ENCODE peak calls at places on chromosomes 11 and 22, in nine cellular contexts. O is thoracic aorta, V is HCT116, J is SK-N-MC, R is heart right ventricle, M is colonic mucosa, Z is esophagus muscularis mucosa, A is dorsolateral prefrontal cortex, B is foreskin keratinocyte. D is an unnamed sample.

GRCh38 chr22:31818481-31819392 is 64.9 kb downstream of the DEPDC5 start:
- DNase-seq in M (no peak), B (no peak), V (no peak), A (no peak), J (no peak), Z (no peak), O (no peak), R (no peak), D (no peak)

GRCh38 chr11:72411623-72412532 is 22.5 kb downstream of the CLPB start:
- DNase-seq in Z (no peak), A (no peak), B (no peak), O (no peak), M (no peak), V (no peak), J (no peak), R (no peak), D (no peak)

GRCh38 chr11:66956689-66957290 is 1.4 kb downstream of the PC start:
- DNase-seq in M (no peak), R (no peak), O (no peak), V (no peak), A (peak; percentile 62), J (no peak), B (peak; percentile 15), Z (no peak), D (peak; percentile 39)

GRCh38 chr11:112599265-112599664 is 338.6 kb upstream of the PLET1 start:
- DNase-seq in O (no peak), B (no peak), R (no peak), Z (no peak), V (no peak), J (no peak), A (no peak), M (no peak), D (no peak)

GRCh38 chr11:30789270-30789669 is 203.1 kb upstream of the MPPED2 start:
- DNase-seq in A (no peak), R (no peak), M (no peak), V (no peak), O (no peak), Z (no peak), B (no peak), J (no peak), D (peak; percentile 5)

GRCh38 chr22:50399751-50400331 is 56.7 kb downstream of the PPP6R2 start:
- DNase-seq in M (peak; percentile 41), B (no peak), V (peak; percentile 3), J (no peak), Z (no peak), O (no peak), R (peak; percentile 23), A (peak; percentile 45), D (no peak)

GRCh38 chr11:8768625-8769333 is 86.2 kb downstream of the RPL27A start:
- DNase-seq in Z (no peak), R (peak; percentile 74), M (no peak), B (no peak), A (no peak), V (peak; percentile 72), J (no peak), O (peak; percentile 62), D (no peak)

GRCh38 chr11:66694056-66694410 is 16.3 kb upstream of the RBM4B start:
- DNase-seq in R (no peak), A (no peak), M (no peak), J (no peak), O (no peak), V (no peak), B (no peak), Z (no peak), D (no peak)

GRCh38 chr11:1107316-1108245 is 32.9 kb downstream of the MUC2 start:
- DNase-seq in J (no peak), M (no peak), Z (no peak), A (no peak), O (no peak), R (no peak), B (no peak), V (no peak), D (no peak)

GRCh38 chr22:46721716-46722115 is 16.3 kb downstream of the CERK start:
- DNase-seq in M (no peak), J (no peak), O (no peak), R (no peak), Z (no peak), B (no peak), A (no peak), V (no peak), D (no peak)

GRCh38 chr11:125593113-125593761 is 585 bp downstream of the STT3A start:
- DNase-seq in B (no peak), A (no peak), V (peak; percentile 16), M (peak; percentile 32), R (no peak), J (no peak), Z (no peak), O (no peak), D (no peak)

GRCh38 chr11:4672470-4672869 is 25.2 kb downstream of the OR51E2 start:
- DNase-seq in A (no peak), B (no peak), O (no peak), Z (no peak), V (no peak), R (no peak), M (no peak), J (no peak), D (no peak)

GRCh38 chr11:28834877-28835276 is 726.7 kb downstream of the METTL15 start:
- DNase-seq in O (no peak), R (no peak), J (no peak), B (peak; percentile 66), A (no peak), M (no peak), V (no peak), Z (no peak), D (no peak)
- H3K27ac ChIP-seq in O (no peak overlapping the region), R (no peak overlapping the region), J (no peak overlapping the region), B (no peak overlapping the region), A (no peak overlapping the region), M (no peak overlapping the region), V (no peak overlapping the region), Z (no peak overlapping the region), D (peak overlapping the region; percentile 96)

DNA sequence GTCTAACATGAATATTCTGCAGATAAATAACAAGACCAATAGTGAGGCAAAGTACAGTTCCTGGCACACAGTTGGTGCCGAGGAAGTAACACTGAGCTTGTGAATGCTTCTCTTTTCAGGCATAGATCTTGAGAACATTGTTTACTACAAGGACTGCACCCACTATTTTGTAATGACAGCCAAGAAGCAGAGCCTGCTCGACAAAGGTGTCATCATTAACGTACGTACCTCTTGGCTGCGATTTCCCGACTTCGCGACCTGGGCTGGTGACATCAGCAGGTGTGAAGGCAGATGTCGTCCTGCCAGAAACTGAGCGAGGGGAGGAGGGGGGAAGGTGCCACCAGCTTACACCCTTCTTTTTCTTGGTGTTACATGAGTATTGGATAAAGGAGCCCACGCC is 105.7 kb downstream of the MICAL2 start:
- DNase-seq in M (no peak), V (no peak), J (no peak), R (no peak), O (no peak), Z (no peak), A (no peak), B (no peak), D (no peak)
- H3K27ac ChIP-seq in M (no peak overlapping the region), V (no peak overlapping the region), J (no peak overlapping the region), R (no peak overlapping the region), O (peak overlapping the region; percentile 95), Z (peak overlapping the region; percentile 69), A (no peak overlapping the region), B (no peak overlapping the region), D (peak overlapping the region; percentile 35)

GRCh38 chr22:36589856-36590255 is 60.9 kb upstream of the EIF3D start:
- DNase-seq in J (no peak), R (no peak), Z (no peak), O (no peak), V (no peak), B (no peak), M (no peak), A (no peak), D (no peak)

GRCh38 chr22:36586852-36587251 is 57.9 kb upstream of the EIF3D start:
- DNase-seq in M (no peak), O (no peak), Z (no peak), A (no peak), R (no peak), V (no peak), J (no peak), B (no peak), D (no peak)

GRCh38 chr22:36586250-36586649 is 57.3 kb upstream of the EIF3D start:
- DNase-seq in O (no peak), Z (no peak), R (no peak), V (no peak), J (no peak), B (peak; percentile 40), M (no peak), A (no peak), D (no peak)

GRCh38 chr22:36587289-36588154 is 58.6 kb upstream of the EIF3D start:
- DNase-seq in A (peak; percentile 43), J (no peak), R (no peak), Z (no peak), O (no peak), V (no peak), M (no peak), B (peak; percentile 20), D (no peak)

GRCh38 chr22:36588285-36588684 is 59.3 kb upstream of the EIF3D start:
- DNase-seq in O (no peak), Z (no peak), J (no peak), R (no peak), M (no peak), B (no peak), V (no peak), A (no peak), D (no peak)
- H3K27ac ChIP-seq in O (no peak overlapping the region), Z (no peak overlapping the region), J (no peak overlapping the region), R (no peak overlapping the region), M (no peak overlapping the region), B (no peak overlapping the region), V (no peak overlapping the region), A (no peak overlapping the region), D (no peak overlapping the region)

GRCh38 chr11:45537617-45538016 is 127.8 kb downstream of the CHST1 start:
- DNase-seq in V (no peak), J (no peak), A (no peak), O (no peak), Z (no peak), B (no peak), M (no peak), R (no peak), D (no peak)

GRCh38 chr11:45541693-45542434 is 123.6 kb downstream of the CHST1 start:
- DNase-seq in A (no peak), J (no peak), O (no peak), Z (no peak), M (no peak), R (no peak), V (no peak), B (no peak), D (no peak)

GRCh38 chr11:45535033-45535432 is 130.4 kb downstream of the CHST1 start:
- DNase-seq in A (no peak), M (no peak), V (no peak), B (no peak), Z (no peak), R (no peak), J (no peak), O (no peak), D (no peak)

GRCh38 chr11:45538363-45538762 is 127.1 kb downstream of the CHST1 start:
- DNase-seq in J (no peak), O (no peak), B (no peak), M (no peak), Z (no peak), V (no peak), A (peak; percentile 70), R (peak; percentile 16), D (no peak)

DNA sequence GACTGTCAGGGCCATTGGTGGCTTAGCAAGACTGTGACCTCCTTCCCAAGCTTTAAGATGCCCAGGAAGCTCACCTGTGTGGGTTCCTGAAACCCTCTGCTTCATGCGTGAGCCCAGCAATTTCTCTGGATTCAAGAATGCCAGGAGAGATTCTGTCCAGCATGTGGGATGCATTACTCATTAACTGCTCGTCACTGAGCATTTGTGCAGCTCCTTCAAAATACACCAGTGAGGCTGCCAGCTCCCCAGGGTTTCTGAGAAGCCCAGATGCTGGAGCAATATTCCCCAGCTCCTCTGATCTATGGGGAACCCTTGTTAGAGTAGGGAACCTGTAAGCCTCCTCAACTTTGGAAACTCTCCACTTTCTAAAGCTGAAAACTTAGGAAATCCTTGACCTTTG is 126.5 kb downstream of the CHST1 start:
- DNase-seq in V (no peak), J (no peak), A (peak; percentile 23), O (no peak), R (no peak), Z (no peak), B (no peak), M (no peak), D (no peak)
- H3K27ac ChIP-seq in V (no peak overlapping the region), J (no peak overlapping the region), A (no peak overlapping the region), O (no peak overlapping the region), R (no peak overlapping the region), Z (no peak overlapping the region), B (no peak overlapping the region), M (no peak overlapping the region), D (no peak overlapping the region)